ENCODE peak calls at places on chromosomes 4 and X, in ten cellular contexts. One of them, this sample, is unnamed.

GRCh38 chr4:112448211-112448745 is 67.7 kb downstream of the NEUROG2 start:
- DNase-seq in brain microvascular endothelial cell: no peak
- DNase-seq in heart left ventricle: no peak
- DNase-seq in NT2/D1: no peak
- DNase-seq in sigmoid colon: no peak
- DNase-seq in transverse colon: no peak
- DNase-seq in left lung: no peak
- DNase-seq in K562: no peak
- DNase-seq in GM23338: no peak
- DNase-seq in cardiac muscle cell: no peak
- DNase-seq in this sample: peak; percentile 93

GRCh38 chrX:132173647-132174046 is 45.6 kb downstream of the RAP2C start:
- DNase-seq in brain microvascular endothelial cell: no peak
- DNase-seq in heart left ventricle: no peak
- DNase-seq in NT2/D1: no peak
- DNase-seq in sigmoid colon: no peak
- DNase-seq in transverse colon: no peak
- DNase-seq in left lung: no peak
- DNase-seq in K562: no peak
- DNase-seq in GM23338: no peak
- DNase-seq in cardiac muscle cell: no peak
- DNase-seq in this sample: no peak

GRCh38 chr4:84719115-84719514 is 136.2 kb downstream of the CDS1 start:
- DNase-seq in brain microvascular endothelial cell: no peak
- DNase-seq in heart left ventricle: no peak
- DNase-seq in NT2/D1: no peak
- DNase-seq in sigmoid colon: no peak
- DNase-seq in transverse colon: no peak
- DNase-seq in left lung: no peak
- DNase-seq in K562: no peak
- DNase-seq in GM23338: no peak
- DNase-seq in cardiac muscle cell: no peak
- DNase-seq in this sample: no peak

GRCh38 chr4:60611762-60612496 is 588.2 kb upstream of the ADGRL3 start:
- DNase-seq in brain microvascular endothelial cell: peak; percentile 27
- DNase-seq in heart left ventricle: no peak
- DNase-seq in NT2/D1: no peak
- DNase-seq in sigmoid colon: no peak
- DNase-seq in transverse colon: no peak
- DNase-seq in left lung: no peak
- DNase-seq in K562: no peak
- DNase-seq in GM23338: peak; percentile 24
- DNase-seq in cardiac muscle cell: no peak
- DNase-seq in this sample: peak; percentile 38

GRCh38 chr4:19241845-19242244 is 1009.9 kb upstream of the SLIT2 start:
- DNase-seq in brain microvascular endothelial cell: no peak
- DNase-seq in heart left ventricle: no peak
- DNase-seq in NT2/D1: no peak
- DNase-seq in sigmoid colon: no peak
- DNase-seq in transverse colon: no peak
- DNase-seq in left lung: no peak
- DNase-seq in K562: no peak
- DNase-seq in GM23338: no peak
- DNase-seq in cardiac muscle cell: no peak
- DNase-seq in this sample: no peak

GRCh38 chrX:2690856-2691542 is at the start of gene CD99:
- DNase-seq in brain microvascular endothelial cell: peak; percentile 62
- DNase-seq in heart left ventricle: peak; percentile 97
- DNase-seq in NT2/D1: no peak
- DNase-seq in sigmoid colon: peak; percentile 95
- DNase-seq in transverse colon: peak; percentile 96
- DNase-seq in left lung: peak; percentile 89
- DNase-seq in K562: peak; percentile 91
- DNase-seq in GM23338: peak; percentile 84
- DNase-seq in cardiac muscle cell: peak; percentile 93
- DNase-seq in this sample: peak; percentile 87

GRCh38 chr4:55169352-55169959 is 44.1 kb upstream of the KDR start:
- DNase-seq in brain microvascular endothelial cell: peak; percentile 81
- DNase-seq in heart left ventricle: no peak
- DNase-seq in NT2/D1: peak; percentile 57
- DNase-seq in sigmoid colon: no peak
- DNase-seq in transverse colon: no peak
- DNase-seq in left lung: no peak
- DNase-seq in K562: no peak
- DNase-seq in GM23338: peak; percentile 59
- DNase-seq in cardiac muscle cell: no peak
- DNase-seq in this sample: peak; percentile 89

GRCh38 chr4:153764611-153765368 is 5.0 kb upstream of the RNF175 start:
- DNase-seq in brain microvascular endothelial cell: no peak
- DNase-seq in heart left ventricle: no peak
- DNase-seq in NT2/D1: no peak
- DNase-seq in sigmoid colon: no peak
- DNase-seq in transverse colon: no peak
- DNase-seq in left lung: no peak
- DNase-seq in K562: no peak
- DNase-seq in GM23338: no peak
- DNase-seq in cardiac muscle cell: no peak
- DNase-seq in this sample: peak; percentile 61

DNA sequence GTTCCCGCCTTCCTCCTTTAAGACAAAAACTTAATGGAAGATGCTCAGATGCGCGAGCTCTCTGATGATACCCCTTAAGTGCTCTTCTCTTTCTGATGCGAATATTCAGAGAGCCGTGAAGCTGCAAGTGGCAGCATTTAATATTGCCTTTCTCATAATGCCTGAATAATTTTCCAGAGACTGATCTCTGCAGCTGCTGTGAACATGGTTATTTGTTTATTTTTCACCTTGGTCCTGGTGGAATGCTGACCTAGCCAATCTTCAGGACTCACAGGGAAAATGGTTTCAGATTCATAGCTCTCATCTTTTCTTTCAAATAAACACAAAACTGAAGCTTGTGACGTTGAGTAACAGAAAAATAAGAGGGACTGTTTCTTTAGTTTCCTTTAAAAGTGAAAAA is 251.9 kb downstream of the TENM3 start:
- DNase-seq in brain microvascular endothelial cell: no peak
- DNase-seq in heart left ventricle: no peak
- DNase-seq in NT2/D1: no peak
- DNase-seq in sigmoid colon: no peak
- DNase-seq in transverse colon: no peak
- DNase-seq in left lung: no peak
- DNase-seq in K562: no peak
- DNase-seq in GM23338: no peak
- DNase-seq in cardiac muscle cell: no peak
- DNase-seq in this sample: no peak
- H3K4me3 ChIP-seq in brain microvascular endothelial cell: no peak overlapping the region
- H3K4me3 ChIP-seq in heart left ventricle: no peak overlapping the region
- H3K4me3 ChIP-seq in NT2/D1: no peak overlapping the region
- H3K4me3 ChIP-seq in sigmoid colon: no peak overlapping the region
- H3K4me3 ChIP-seq in transverse colon: no peak overlapping the region
- H3K4me3 ChIP-seq in left lung: no peak overlapping the region
- H3K4me3 ChIP-seq in K562: no peak overlapping the region
- H3K4me3 ChIP-seq in GM23338: peak overlapping the region; percentile 15
- H3K4me3 ChIP-seq in cardiac muscle cell: no peak overlapping the region
- H3K4me3 ChIP-seq in this sample: no peak overlapping the region

DNA sequence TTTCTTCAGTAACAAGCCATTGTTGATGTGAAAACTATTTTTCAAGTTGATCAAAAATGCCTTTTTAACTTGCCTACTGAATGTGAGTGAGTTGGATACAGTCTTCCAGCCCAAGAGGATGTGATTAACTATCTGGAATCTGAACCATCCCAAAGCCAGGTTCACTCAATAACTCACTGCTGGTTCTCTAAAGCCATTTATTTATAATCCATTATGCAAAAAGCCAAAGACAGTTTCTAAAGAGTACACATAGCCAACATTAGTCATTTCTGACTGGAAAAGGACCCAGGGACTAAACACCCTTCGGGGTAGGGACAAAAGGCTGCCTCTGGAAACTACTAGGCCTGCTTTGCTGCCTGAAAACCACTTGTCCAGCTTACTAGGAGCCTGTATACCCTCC is 109.6 kb downstream of the SHROOM4 start:
- DNase-seq in brain microvascular endothelial cell: no peak
- DNase-seq in heart left ventricle: no peak
- DNase-seq in NT2/D1: no peak
- DNase-seq in sigmoid colon: no peak
- DNase-seq in transverse colon: no peak
- DNase-seq in left lung: no peak
- DNase-seq in K562: no peak
- DNase-seq in GM23338: no peak
- DNase-seq in cardiac muscle cell: no peak
- DNase-seq in this sample: peak; percentile 41
- H3K27me3 ChIP-seq in brain microvascular endothelial cell: no peaks in the 10 kb centered on the region
- H3K27me3 ChIP-seq in heart left ventricle: no peaks in the 10 kb centered on the region
- H3K27me3 ChIP-seq in NT2/D1: no peaks in the 10 kb centered on the region
- H3K27me3 ChIP-seq in sigmoid colon: no peaks in the 10 kb centered on the region
- H3K27me3 ChIP-seq in transverse colon: no peaks in the 10 kb centered on the region
- H3K27me3 ChIP-seq in left lung: no peaks in the 10 kb centered on the region
- H3K27me3 ChIP-seq in K562: no peaks in the 10 kb centered on the region
- H3K27me3 ChIP-seq in GM23338: no peaks in the 10 kb centered on the region
- H3K27me3 ChIP-seq in cardiac muscle cell: no peaks in the 10 kb centered on the region
- H3K27me3 ChIP-seq in this sample: no peaks in the 10 kb centered on the region

DNA sequence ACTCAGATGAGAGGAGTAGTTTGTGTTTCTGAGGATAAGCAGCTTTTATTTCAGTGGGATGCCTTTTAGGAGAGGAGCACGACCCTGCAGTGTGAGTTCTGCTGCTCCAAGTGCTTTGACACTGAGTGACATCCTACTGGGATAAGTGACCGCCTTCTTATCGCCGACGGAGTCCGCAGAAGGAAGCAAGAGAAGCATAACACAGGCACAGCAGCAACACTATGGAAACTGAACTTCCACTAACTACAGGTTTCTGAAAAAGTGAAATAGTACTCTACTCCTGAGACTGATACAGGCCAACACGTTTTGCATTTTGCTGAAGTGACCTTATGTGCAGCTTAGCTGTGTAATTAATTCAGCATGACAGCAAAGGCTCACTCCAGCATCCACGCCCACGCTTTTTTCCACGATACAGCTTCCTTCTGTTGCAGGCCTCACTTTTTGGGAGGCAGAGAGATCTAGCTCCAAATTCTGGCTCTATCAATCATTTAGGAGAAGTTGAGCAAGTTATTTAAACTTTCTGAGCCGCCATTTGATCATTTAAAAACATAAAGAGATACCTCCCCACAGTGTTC is 160.4 kb downstream of the AFAP1 start:
- DNase-seq in brain microvascular endothelial cell: peak; percentile 28
- DNase-seq in heart left ventricle: no peak
- DNase-seq in NT2/D1: no peak
- DNase-seq in sigmoid colon: peak; percentile 82
- DNase-seq in transverse colon: no peak
- DNase-seq in left lung: no peak
- DNase-seq in K562: no peak
- DNase-seq in GM23338: no peak
- DNase-seq in cardiac muscle cell: peak; percentile 42
- DNase-seq in this sample: no peak
- H3K4me3 ChIP-seq in brain microvascular endothelial cell: peak overlapping the region; percentile 24
- H3K4me3 ChIP-seq in heart left ventricle: peak overlapping the region; percentile 27
- H3K4me3 ChIP-seq in NT2/D1: no peak overlapping the region
- H3K4me3 ChIP-seq in sigmoid colon: no peak overlapping the region
- H3K4me3 ChIP-seq in transverse colon: peak overlapping the region; percentile 4
- H3K4me3 ChIP-seq in left lung: no peak overlapping the region
- H3K4me3 ChIP-seq in K562: no peak overlapping the region
- H3K4me3 ChIP-seq in GM23338: no peak overlapping the region
- H3K4me3 ChIP-seq in cardiac muscle cell: no peak overlapping the region
- H3K4me3 ChIP-seq in this sample: no peak overlapping the region

DNA sequence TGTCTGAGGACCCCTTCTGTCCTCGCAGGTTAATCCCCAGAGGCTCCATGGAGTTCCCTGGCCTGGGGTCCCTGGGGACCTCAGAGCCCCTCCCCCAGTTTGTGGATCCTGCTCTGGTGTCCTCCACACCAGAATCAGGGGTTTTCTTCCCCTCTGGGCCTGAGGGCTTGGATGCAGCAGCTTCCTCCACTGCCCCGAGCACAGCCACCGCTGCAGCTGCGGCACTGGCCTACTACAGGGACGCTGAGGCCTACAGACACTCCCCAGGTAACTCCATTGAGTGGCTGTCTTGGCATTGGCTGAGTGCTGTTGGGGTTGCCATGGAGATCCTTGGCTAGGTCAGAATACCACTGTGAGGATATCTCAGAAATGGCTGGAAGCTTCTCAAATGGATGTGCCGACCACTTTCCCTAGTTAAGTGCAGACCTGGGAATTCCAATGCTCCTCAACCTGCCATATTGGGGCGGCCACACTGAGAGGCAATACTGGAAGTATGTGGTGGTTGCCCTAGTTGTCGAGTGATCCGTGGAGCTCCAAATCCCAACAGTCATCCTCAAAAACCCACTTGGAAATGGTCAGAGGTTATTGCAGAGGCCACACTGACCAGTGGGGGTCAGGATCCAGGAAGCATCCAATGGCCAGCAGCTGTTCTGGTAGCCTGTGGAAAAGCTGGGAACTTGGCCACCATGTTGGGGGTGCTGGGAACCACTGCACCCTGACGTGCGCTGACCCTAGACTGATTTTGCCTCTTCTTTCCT is 4.9 kb downstream of the GATA1 start:
- DNase-seq in brain microvascular endothelial cell: no peak
- DNase-seq in heart left ventricle: no peak
- DNase-seq in NT2/D1: no peak
- DNase-seq in sigmoid colon: no peak
- DNase-seq in transverse colon: no peak
- DNase-seq in left lung: no peak
- DNase-seq in K562: no peak
- DNase-seq in GM23338: no peak
- DNase-seq in cardiac muscle cell: no peak
- DNase-seq in this sample: no peak
- H3K27me3 ChIP-seq in brain microvascular endothelial cell: no peaks in the 10 kb centered on the region
- H3K27me3 ChIP-seq in heart left ventricle: no peaks in the 10 kb centered on the region
- H3K27me3 ChIP-seq in NT2/D1: no peaks in the 10 kb centered on the region
- H3K27me3 ChIP-seq in sigmoid colon: no peaks in the 10 kb centered on the region
- H3K27me3 ChIP-seq in transverse colon: no peaks in the 10 kb centered on the region
- H3K27me3 ChIP-seq in left lung: no peaks in the 10 kb centered on the region
- H3K27me3 ChIP-seq in K562: no peaks in the 10 kb centered on the region
- H3K27me3 ChIP-seq in GM23338: no peaks in the 10 kb centered on the region
- H3K27me3 ChIP-seq in cardiac muscle cell: no peaks in the 10 kb centered on the region
- H3K27me3 ChIP-seq in this sample: peaks cover 10% of the 10 kb centered on the region

DNA sequence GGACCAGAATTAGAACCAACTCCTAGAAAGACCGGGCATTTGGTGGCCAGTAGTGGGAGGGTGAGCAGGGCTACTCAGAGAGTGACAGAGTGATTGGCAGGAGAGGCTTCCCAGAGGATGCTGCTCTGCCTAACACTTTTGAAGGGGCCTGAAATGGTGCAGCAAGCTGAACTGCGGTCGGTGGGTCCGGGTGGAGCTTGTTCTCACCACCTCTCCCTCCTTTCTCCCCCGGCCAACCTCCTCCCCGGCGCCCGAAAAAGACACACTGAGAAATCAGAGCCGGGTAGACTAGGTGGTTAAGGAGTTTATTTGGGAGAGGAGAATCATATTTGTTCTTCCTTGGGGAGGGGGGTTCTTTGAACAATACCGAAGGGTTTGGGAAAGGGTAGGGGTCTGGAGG is 1.4 kb upstream of the PRICKLE3 start:
- DNase-seq in brain microvascular endothelial cell: no peak
- DNase-seq in heart left ventricle: no peak
- DNase-seq in NT2/D1: no peak
- DNase-seq in sigmoid colon: no peak
- DNase-seq in transverse colon: no peak
- DNase-seq in left lung: no peak
- DNase-seq in K562: no peak
- DNase-seq in GM23338: peak; percentile 25
- DNase-seq in cardiac muscle cell: no peak
- DNase-seq in this sample: no peak
- H3K4me3 ChIP-seq in brain microvascular endothelial cell: no peak overlapping the region
- H3K4me3 ChIP-seq in heart left ventricle: no peak overlapping the region
- H3K4me3 ChIP-seq in NT2/D1: peak overlapping the region; percentile 77
- H3K4me3 ChIP-seq in sigmoid colon: no peak overlapping the region
- H3K4me3 ChIP-seq in transverse colon: no peak overlapping the region
- H3K4me3 ChIP-seq in left lung: no peak overlapping the region
- H3K4me3 ChIP-seq in K562: no peak overlapping the region
- H3K4me3 ChIP-seq in GM23338: peak overlapping the region; percentile 63
- H3K4me3 ChIP-seq in cardiac muscle cell: no peak overlapping the region
- H3K4me3 ChIP-seq in this sample: no peak overlapping the region

GRCh38 chrX:72313757-72314156 is 8.0 kb upstream of the CITED1 start:
- DNase-seq in brain microvascular endothelial cell: no peak
- DNase-seq in heart left ventricle: no peak
- DNase-seq in NT2/D1: no peak
- DNase-seq in sigmoid colon: no peak
- DNase-seq in transverse colon: no peak
- DNase-seq in left lung: no peak
- DNase-seq in K562: no peak
- DNase-seq in GM23338: no peak
- DNase-seq in cardiac muscle cell: no peak
- DNase-seq in this sample: no peak
- H3K27me3 ChIP-seq in brain microvascular endothelial cell: peaks cover 16% of the 10 kb centered on the region
- H3K27me3 ChIP-seq in heart left ventricle: no peaks in the 10 kb centered on the region
- H3K27me3 ChIP-seq in NT2/D1: peaks cover 25% of the 10 kb centered on the region
- H3K27me3 ChIP-seq in sigmoid colon: peaks cover 14% of the 10 kb centered on the region
- H3K27me3 ChIP-seq in transverse colon: no peaks in the 10 kb centered on the region
- H3K27me3 ChIP-seq in left lung: peaks cover 17% of the 10 kb centered on the region
- H3K27me3 ChIP-seq in K562: no peaks in the 10 kb centered on the region
- H3K27me3 ChIP-seq in GM23338: peaks cover 27% of the 10 kb centered on the region
- H3K27me3 ChIP-seq in cardiac muscle cell: peaks cover under 1% of the 10 kb centered on the region
- H3K27me3 ChIP-seq in this sample: no peaks in the 10 kb centered on the region

This sample was measured in HAP-1.